ENCODE peak calls at places on chromosomes 6 and 20, in nine cellular contexts. T is fibroblast of the aortic adventitia, H is lower lobe of right lung, V is Karpas-422, K is brain microvascular endothelial cell, U is GM23248, J is esophagus squamous epithelium, S is PC-9, M is body of pancreas. R is an unnamed sample.

GRCh38 chr6:72704979-72705378 is 83.1 kb downstream of the KCNQ5 start:
- DNase-seq in U (peak), H (no peak), M (no peak), K (no peak), S (no peak), V (no peak), J (no peak), T (peak), R (no peak)

GRCh38 chr6:137277971-137278602 is 58.9 kb upstream of the IFNGR1 start:
- DNase-seq in K (peak), T (peak), V (no peak), J (no peak), U (peak), H (no peak), S (peak), M (no peak), R (peak)

GRCh38 chr6:155177369-155177961 is 86.3 kb upstream of the CLDN20 start:
- DNase-seq in U (peak), T (peak), M (peak), H (no peak), J (no peak), S (no peak), V (peak), K (peak), R (no peak)

GRCh38 chr6:12769556-12770255 is 53.1 kb downstream of the PHACTR1 start:
- DNase-seq in V (no peak), U (peak), S (no peak), K (no peak), J (no peak), T (no peak), M (no peak), H (no peak), R (no peak)

GRCh38 chr20:63566395-63567131 is 7.5 kb downstream of the HELZ2 start:
- DNase-seq in V (no peak), H (no peak), S (no peak), K (no peak), M (peak), T (no peak), U (no peak), J (no peak), R (no peak)

GRCh38 chr6:2166717-2167116 is 78.7 kb downstream of the GMDS start:
- DNase-seq in U (no peak), V (no peak), K (no peak), J (no peak), S (no peak), T (no peak), M (peak), H (no peak), R (no peak)

GRCh38 chr20:19758888-19759331 is 852 bp downstream of the RIN2 start:
- DNase-seq in J (no peak), S (peak), K (no peak), U (peak), M (peak), H (peak), V (peak), T (peak), R (no peak)

GRCh38 chr20:55086421-55086820 is 611.0 kb downstream of the DOK5 start:
- DNase-seq in H (no peak), V (no peak), U (no peak), M (no peak), J (no peak), S (no peak), T (no peak), K (no peak), R (no peak)

GRCh38 chr6:34243901-34244884 is 4.6 kb downstream of the SMIM29 start:
- DNase-seq in T (peak), S (peak), U (peak), M (peak), V (no peak), J (no peak), K (peak), H (peak), R (peak)

GRCh38 chr6:107488875-107489635 is 862 bp upstream of the SOBP start:
- DNase-seq in M (peak), S (peak), T (peak), K (no peak), U (peak), H (peak), V (peak), J (no peak), R (no peak)

GRCh38 chr6:89239338-89239737 is 22.2 kb upstream of the GABRR1 start:
- DNase-seq in K (no peak), T (no peak), M (no peak), J (no peak), S (no peak), V (peak), U (peak), H (no peak), R (no peak)

GRCh38 chr20:53162251-53162835 is 190.2 kb downstream of the TSHZ2 start:
- DNase-seq in K (peak), H (no peak), T (peak), U (peak), V (peak), J (no peak), M (peak), S (no peak), R (peak)

GRCh38 chr20:35467339-35468224 is 12.2 kb downstream of the CEP250 start:
- DNase-seq in J (no peak), V (no peak), U (no peak), M (no peak), T (peak), S (peak), K (peak), H (no peak), R (peak)

GRCh38 chr6:169921853-169922779 is 170.7 kb downstream of the ERMARD start:
- DNase-seq in S (no peak), H (no peak), K (no peak), U (no peak), T (no peak), V (no peak), M (no peak), J (no peak), R (no peak)

GRCh38 chr6:7846971-7847818 is 63.4 kb downstream of the TXNDC5 start:
- DNase-seq in M (no peak), J (no peak), V (no peak), S (no peak), K (peak), U (peak), H (no peak), T (peak), R (no peak)

GRCh38 chr6:117505337-117505736 is 22.9 kb downstream of the DCBLD1 start:
- DNase-seq in J (no peak), K (no peak), H (no peak), U (no peak), S (no peak), T (no peak), V (no peak), M (no peak), R (no peak)

GRCh38 chr6:135182993-135183531 is 2.0 kb downstream of the MYB start:
- DNase-seq in T (no peak), M (peak), J (no peak), K (no peak), V (peak), U (peak), H (peak), S (peak), R (no peak)

GRCh38 chr6:19866900-19867627 is 29.9 kb downstream of the ID4 start:
- DNase-seq in V (no peak), S (peak), T (no peak), M (no peak), J (no peak), H (no peak), K (peak), U (peak), R (peak)

GRCh38 chr6:1864496-1864895 is 254.8 kb downstream of the FOXC1 start:
- DNase-seq in K (no peak), V (peak), T (no peak), U (no peak), J (no peak), M (no peak), H (no peak), S (peak), R (peak)

GRCh38 chr20:8837396-8837795 is 231.5 kb upstream of the PLCB4 start:
- DNase-seq in J (no peak), T (peak), V (no peak), U (peak), K (peak), M (no peak), H (no peak), S (no peak), R (peak)

GRCh38 chr6:87297115-87297514 is 25.3 kb upstream of the SMIM8 start:
- DNase-seq in H (no peak), M (no peak), T (no peak), U (peak), J (no peak), V (no peak), K (peak), S (no peak), R (no peak)

GRCh38 chr6:6556738-6557503 is 31.6 kb upstream of the LY86 start:
- DNase-seq in H (no peak), S (peak), K (peak), U (peak), V (peak), J (no peak), T (peak), M (peak), R (no peak)

GRCh38 chr20:59598625-59599310 is 5.6 kb upstream of the PHACTR3 start:
- DNase-seq in V (peak), H (no peak), M (peak), K (no peak), S (peak), T (peak), U (peak), J (no peak), R (no peak)

GRCh38 chr20:1918766-1919165 is 23.6 kb downstream of the SIRPA start:
- DNase-seq in U (no peak), V (no peak), S (no peak), J (no peak), T (no peak), M (peak), H (no peak), K (no peak), R (no peak)

GRCh38 chr20:33339515-33340058 is 56.6 kb downstream of the BPIFB1 start:
- DNase-seq in H (no peak), S (no peak), V (no peak), K (no peak), T (no peak), J (no peak), U (no peak), M (no peak), R (no peak)

GRCh38 chr20:23540624-23541023 is 27.7 kb downstream of the CST9L start:
- DNase-seq in H (no peak), J (no peak), T (no peak), M (no peak), V (no peak), U (no peak), K (no peak), S (no peak), R (no peak)

GRCh38 chr6:117267766-117268534 is 2.6 kb downstream of the VGLL2 start:
- DNase-seq in U (no peak), M (no peak), J (no peak), V (peak), S (no peak), H (no peak), T (no peak), K (no peak), R (no peak)

GRCh38 chr20:23304616-23305015 is 46.0 kb upstream of the NXT1 start:
- DNase-seq in K (no peak), U (no peak), V (no peak), J (no peak), M (no peak), H (no peak), T (no peak), S (no peak), R (no peak)

GRCh38 chr6:139436521-139437348 is 62.3 kb upstream of the CITED2 start:
- DNase-seq in J (no peak), M (peak), K (no peak), U (no peak), V (no peak), T (no peak), S (peak), H (no peak), R (peak)

GRCh38 chr20:32075534-32075933 is 23.5 kb downstream of the HCK start:
- DNase-seq in K (no peak), T (no peak), S (no peak), M (no peak), U (no peak), H (no peak), V (no peak), J (no peak), R (no peak)

GRCh38 chr6:169141706-169142705 is 111.6 kb downstream of the THBS2 start:
- DNase-seq in K (no peak), J (no peak), U (peak), V (no peak), S (no peak), M (no peak), H (no peak), T (peak), R (no peak)

GRCh38 chr20:39800111-39800510 is 838.0 kb downstream of the DHX35 start:
- DNase-seq in S (no peak), T (peak), M (no peak), U (peak), K (peak), J (no peak), H (no peak), V (no peak), R (no peak)

GRCh38 chr20:10622657-10623418 is 51.0 kb downstream of the JAG1 start:
- DNase-seq in S (no peak), K (peak), H (no peak), U (peak), M (peak), V (no peak), T (peak), J (no peak), R (no peak)

GRCh38 chr6:871503-871902 is 178.6 kb upstream of the EXOC2 start:
- DNase-seq in K (no peak), S (no peak), T (no peak), U (no peak), V (no peak), M (no peak), J (no peak), H (no peak), R (no peak)

GRCh38 chr6:126175251-126175650 is 164.7 kb upstream of the CENPW start:
- DNase-seq in J (no peak), S (no peak), M (no peak), V (no peak), H (no peak), U (no peak), T (peak), K (no peak), R (no peak)

GRCh38 chr6:42727084-42727601 is 4.7 kb upstream of the PRPH2 start:
- DNase-seq in K (no peak), M (peak), S (no peak), V (no peak), U (peak), H (peak), T (no peak), J (no peak), R (no peak)

GRCh38 chr20:40207618-40208017 is 481.4 kb downstream of the MAFB start:
- DNase-seq in M (no peak), J (no peak), K (no peak), H (no peak), U (no peak), V (no peak), S (no peak), T (peak), R (no peak)

GRCh38 chr20:16363832-16364687 is 209.2 kb downstream of the KIF16B start:
- DNase-seq in S (no peak), K (no peak), V (no peak), H (no peak), M (no peak), J (no peak), T (no peak), U (no peak), R (no peak)

GRCh38 chr20:16366548-16366947 is 206.7 kb downstream of the KIF16B start:
- DNase-seq in T (no peak), M (no peak), U (no peak), S (no peak), H (no peak), K (no peak), J (no peak), V (no peak), R (no peak)

GRCh38 chr20:16369441-16369840 is 203.8 kb downstream of the KIF16B start:
- DNase-seq in T (no peak), M (no peak), U (no peak), H (no peak), S (no peak), V (no peak), J (no peak), K (no peak), R (no peak)

GRCh38 chr20:16368645-16369292 is 204.5 kb downstream of the KIF16B start:
- DNase-seq in V (no peak), J (no peak), M (no peak), U (peak), H (no peak), K (peak), T (peak), S (no peak), R (no peak)

GRCh38 chr20:16367948-16368560 is 205.2 kb downstream of the KIF16B start:
- DNase-seq in V (no peak), K (no peak), U (no peak), M (no peak), J (no peak), H (no peak), T (no peak), S (no peak), R (no peak)
- H3K4me3 ChIP-seq in V (no peak), K (no peak), U (no peak), M (no peak), J (no peak), H (no peak), T (no peak), S (no peak), R (no peak)

GRCh38 chr6:31462026-31462963 is 35.6 kb upstream of the MICB start:
- DNase-seq in J (no peak), U (peak), H (no peak), K (no peak), V (no peak), S (no peak), T (peak), M (no peak), R (peak)
- H3K4me3 ChIP-seq in J (peak), U (peak), H (peak), K (peak), V (peak), S (peak), T (no peak), M (no peak), R (peak)

DNA sequence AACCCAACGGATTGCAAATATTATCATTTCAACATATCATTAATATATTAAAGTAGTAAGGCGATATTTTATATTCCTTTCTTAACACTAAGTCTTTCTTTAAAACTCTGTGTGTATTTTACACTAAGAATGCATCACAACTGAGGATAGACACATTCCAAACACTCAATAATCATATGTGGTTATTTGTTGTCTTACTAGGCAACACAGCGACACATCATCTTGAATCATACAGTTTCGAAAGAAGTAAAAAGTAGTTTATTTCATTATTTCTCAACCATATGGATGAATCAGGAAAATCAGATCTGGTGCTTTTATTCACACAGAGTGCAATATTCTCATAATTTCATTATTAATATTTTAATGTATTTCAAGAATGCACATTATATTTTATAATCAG is 662.4 kb downstream of the EPHA7 start:
- DNase-seq in M (no peak), H (no peak), S (no peak), K (no peak), V (no peak), U (peak), T (no peak), J (no peak), R (peak)
- H3K4me3 ChIP-seq in M (no peak), H (no peak), S (no peak), K (no peak), V (no peak), U (no peak), T (no peak), J (no peak), R (no peak)

GRCh38 chr6:41375598-41376151 is 40.3 kb downstream of the NCR2 start:
- DNase-seq in V (no peak), M (no peak), U (no peak), S (no peak), J (no peak), K (no peak), T (no peak), H (no peak), R (no peak)
- H3K4me3 ChIP-seq in V (no peak), M (no peak), U (no peak), S (no peak), J (no peak), K (no peak), T (no peak), H (no peak), R (no peak)

GRCh38 chr6:31170987-31171671 is 647 bp upstream of the POU5F1 start:
- DNase-seq in T (no peak), K (no peak), U (no peak), V (no peak), J (no peak), M (no peak), S (no peak), H (no peak), R (no peak)

GRCh38 chr6:31170600-31170881 is at the start of gene POU5F1:
- DNase-seq in S (no peak), M (no peak), U (no peak), J (no peak), T (no peak), K (no peak), H (no peak), V (no peak), R (no peak)

GRCh38 chr6:31172973-31173384 is 2.5 kb upstream of the POU5F1 start:
- DNase-seq in S (no peak), H (no peak), J (no peak), K (no peak), U (no peak), M (no peak), V (no peak), T (no peak), R (no peak)

GRCh38 chr6:31173406-31173805 is 2.9 kb upstream of the POU5F1 start:
- DNase-seq in T (no peak), J (no peak), V (no peak), M (no peak), U (no peak), S (no peak), K (no peak), H (no peak), R (no peak)

DNA sequence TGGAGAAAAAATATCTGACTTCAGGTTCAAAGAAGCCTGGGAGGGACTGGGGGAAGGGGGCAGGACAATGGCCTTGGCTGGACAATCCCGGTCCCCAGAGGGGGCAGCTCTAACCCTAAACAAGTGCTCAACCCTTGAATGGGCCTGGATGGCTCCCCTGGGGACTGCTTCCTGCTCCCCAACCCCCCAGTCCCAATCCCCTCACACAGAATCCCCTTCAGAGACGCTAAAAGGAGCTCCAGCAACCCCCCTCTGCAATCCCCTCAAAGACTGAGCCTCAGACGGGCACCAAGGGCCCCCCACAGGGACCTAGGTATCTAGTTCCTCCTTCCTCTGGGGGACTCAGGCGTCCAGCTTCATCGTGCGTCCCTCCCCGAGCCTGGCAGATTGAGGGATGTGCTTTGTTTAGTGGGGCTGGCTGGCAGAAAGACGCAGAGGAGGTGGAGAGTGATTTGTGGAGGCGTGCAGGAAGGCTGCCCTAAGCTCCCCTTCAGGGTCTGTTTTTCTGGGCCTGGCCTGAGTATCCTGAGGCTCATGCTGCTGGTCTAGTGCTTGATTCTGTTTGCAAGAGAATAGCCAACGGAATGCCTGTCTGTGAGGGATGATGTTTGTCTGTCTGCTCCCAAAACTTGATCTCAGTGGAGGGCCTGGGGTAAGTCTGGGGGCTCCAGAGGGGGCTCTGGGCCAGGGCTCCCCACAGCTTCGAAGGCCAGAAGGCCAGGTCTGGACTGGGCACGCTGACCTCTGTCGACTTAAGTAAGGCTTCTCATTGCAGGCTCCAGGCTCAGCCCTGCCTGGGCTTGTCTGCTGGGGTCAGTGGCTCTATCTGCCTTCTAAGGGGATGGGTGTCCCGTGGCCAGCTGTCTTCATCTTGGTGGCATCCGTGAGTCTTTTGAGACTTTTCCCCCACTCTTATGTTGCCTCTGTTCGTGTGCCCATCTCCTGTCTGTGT is 1.7 kb upstream of the POU5F1 start:
- DNase-seq in T (no peak), V (no peak), S (no peak), M (no peak), J (no peak), U (no peak), K (no peak), H (no peak), R (no peak)
- H3K4me3 ChIP-seq in T (no peak), V (no peak), S (no peak), M (no peak), J (no peak), U (no peak), K (no peak), H (no peak), R (no peak)

DNA sequence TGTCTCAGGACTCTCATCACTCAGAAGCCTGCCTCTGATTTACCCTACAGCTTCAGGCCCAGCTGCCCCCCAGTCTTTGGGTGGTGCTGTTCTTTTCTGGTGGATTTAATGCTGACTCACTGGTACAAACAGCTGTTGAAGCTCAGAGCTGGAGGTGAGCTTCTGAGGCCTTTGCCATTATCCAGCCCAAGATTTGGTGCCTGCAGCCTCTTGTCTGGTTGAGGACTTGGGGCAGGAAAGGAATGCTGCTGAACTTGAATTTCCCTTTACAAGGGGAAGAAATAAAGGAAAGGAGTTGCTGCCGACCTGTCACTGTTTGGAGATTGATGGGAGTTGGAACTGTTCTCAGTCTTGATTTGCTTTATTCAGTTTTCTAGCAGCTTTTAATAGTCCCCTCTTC is 19.8 kb downstream of the ABCF1 start:
- DNase-seq in J (no peak), U (peak), T (peak), V (no peak), K (no peak), S (peak), H (no peak), M (no peak), R (peak)
- H3K4me3 ChIP-seq in J (no peak), U (no peak), T (no peak), V (no peak), K (no peak), S (no peak), H (no peak), M (no peak), R (no peak)

R was measured in kidney epithelial cell.